ENCODE peak calls at places on chromosomes 4 and X, in ten cellular contexts. One of them, this sample, is unnamed.
A peak's percentile ranks its signal among the peaks of the same experiment; 100 is the strongest.

GRCh38 chr4:19130836-19131235 is 1109.3 kb upstream of the LCORL start:
- DNase-seq in stomach: no peak
- DNase-seq in GM12865: no peak
- DNase-seq in Caco-2: no peak
- DNase-seq in neural progenitor cell: no peak
- DNase-seq in neural crest cell: no peak
- DNase-seq in RWPE1: no peak
- DNase-seq in uterus: no peak
- DNase-seq in endodermal cell: no peak
- DNase-seq in PC-3: peak; percentile 2
- DNase-seq in this sample: no peak

GRCh38 chrX:101415180-101416130 is 7.4 kb downstream of the HNRNPH2 start:
- DNase-seq in stomach: no peak
- DNase-seq in GM12865: peak; percentile 79
- DNase-seq in Caco-2: no peak
- DNase-seq in neural progenitor cell: peak; percentile 67
- DNase-seq in neural crest cell: peak; percentile 23
- DNase-seq in RWPE1: peak; percentile 21
- DNase-seq in uterus: peak; percentile 30
- DNase-seq in endodermal cell: peak; percentile 59
- DNase-seq in PC-3: peak; percentile 69
- DNase-seq in this sample: peak; percentile 23

GRCh38 chr4:154421618-154422017 is 70.0 kb downstream of the DCHS2 start:
- DNase-seq in stomach: no peak
- DNase-seq in GM12865: peak; percentile 38
- DNase-seq in Caco-2: no peak
- DNase-seq in neural progenitor cell: no peak
- DNase-seq in neural crest cell: no peak
- DNase-seq in RWPE1: no peak
- DNase-seq in uterus: no peak
- DNase-seq in endodermal cell: no peak
- DNase-seq in PC-3: no peak
- DNase-seq in this sample: no peak

GRCh38 chr4:26787461-26788340 is 72.9 kb upstream of the STIM2 start:
- DNase-seq in stomach: peak; percentile 60
- DNase-seq in GM12865: peak; percentile 9
- DNase-seq in Caco-2: no peak
- DNase-seq in neural progenitor cell: peak; percentile 60
- DNase-seq in neural crest cell: no peak
- DNase-seq in RWPE1: peak; percentile 80
- DNase-seq in uterus: peak; percentile 32
- DNase-seq in endodermal cell: peak; percentile 90
- DNase-seq in PC-3: peak; percentile 96
- DNase-seq in this sample: no peak

GRCh38 chr4:95446204-95446603 is 102.6 kb downstream of the UNC5C start:
- DNase-seq in stomach: no peak
- DNase-seq in GM12865: no peak
- DNase-seq in Caco-2: no peak
- DNase-seq in neural progenitor cell: no peak
- DNase-seq in neural crest cell: no peak
- DNase-seq in RWPE1: no peak
- DNase-seq in uterus: no peak
- DNase-seq in endodermal cell: no peak
- DNase-seq in PC-3: no peak
- DNase-seq in this sample: no peak

GRCh38 chr4:156336516-156336915 is 382.9 kb upstream of the CTSO start:
- DNase-seq in stomach: no peak
- DNase-seq in GM12865: no peak
- DNase-seq in Caco-2: no peak
- DNase-seq in neural progenitor cell: no peak
- DNase-seq in neural crest cell: no peak
- DNase-seq in RWPE1: no peak
- DNase-seq in uterus: no peak
- DNase-seq in endodermal cell: no peak
- DNase-seq in PC-3: no peak
- DNase-seq in this sample: no peak

GRCh38 chr4:3420956-3421355 is 20.8 kb upstream of the HGFAC start:
- DNase-seq in stomach: no peak
- DNase-seq in GM12865: no peak
- DNase-seq in Caco-2: no peak
- DNase-seq in neural progenitor cell: no peak
- DNase-seq in neural crest cell: no peak
- DNase-seq in RWPE1: no peak
- DNase-seq in uterus: no peak
- DNase-seq in endodermal cell: no peak
- DNase-seq in PC-3: no peak
- DNase-seq in this sample: no peak

GRCh38 chrX:118000518-118000917 is 116.1 kb downstream of the KLHL13 start:
- DNase-seq in stomach: no peak
- DNase-seq in GM12865: no peak
- DNase-seq in Caco-2: no peak
- DNase-seq in neural progenitor cell: no peak
- DNase-seq in neural crest cell: no peak
- DNase-seq in RWPE1: no peak
- DNase-seq in uterus: no peak
- DNase-seq in endodermal cell: no peak
- DNase-seq in PC-3: no peak
- DNase-seq in this sample: no peak

GRCh38 chrX:30948626-30949025 is 59.6 kb upstream of the TAB3 start:
- DNase-seq in stomach: no peak
- DNase-seq in GM12865: peak; percentile 1
- DNase-seq in Caco-2: no peak
- DNase-seq in neural progenitor cell: no peak
- DNase-seq in neural crest cell: no peak
- DNase-seq in RWPE1: no peak
- DNase-seq in uterus: no peak
- DNase-seq in endodermal cell: no peak
- DNase-seq in PC-3: no peak
- DNase-seq in this sample: no peak

GRCh38 chrX:71930298-71930697 is 19.7 kb downstream of the NHSL2 start:
- DNase-seq in stomach: no peak
- DNase-seq in GM12865: no peak
- DNase-seq in Caco-2: no peak
- DNase-seq in neural progenitor cell: no peak
- DNase-seq in neural crest cell: no peak
- DNase-seq in RWPE1: no peak
- DNase-seq in uterus: no peak
- DNase-seq in endodermal cell: no peak
- DNase-seq in PC-3: no peak
- DNase-seq in this sample: no peak

GRCh38 chr4:42627887-42628646 is 28.8 kb downstream of the ATP8A1 start:
- DNase-seq in stomach: peak; percentile 81
- DNase-seq in GM12865: peak; percentile 96
- DNase-seq in Caco-2: no peak
- DNase-seq in neural progenitor cell: no peak
- DNase-seq in neural crest cell: no peak
- DNase-seq in RWPE1: no peak
- DNase-seq in uterus: peak; percentile 55
- DNase-seq in endodermal cell: no peak
- DNase-seq in PC-3: no peak
- DNase-seq in this sample: no peak

GRCh38 chr4:176193898-176194297 is 1.5 kb downstream of the SPATA4 start:
- DNase-seq in stomach: no peak
- DNase-seq in GM12865: peak; percentile 9
- DNase-seq in Caco-2: no peak
- DNase-seq in neural progenitor cell: no peak
- DNase-seq in neural crest cell: no peak
- DNase-seq in RWPE1: peak; percentile 65
- DNase-seq in uterus: no peak
- DNase-seq in endodermal cell: no peak
- DNase-seq in PC-3: peak; percentile 84
- DNase-seq in this sample: no peak

GRCh38 chr4:124708517-124709300 is 3.8 kb downstream of the ANKRD50 start:
- DNase-seq in stomach: no peak
- DNase-seq in GM12865: no peak
- DNase-seq in Caco-2: no peak
- DNase-seq in neural progenitor cell: no peak
- DNase-seq in neural crest cell: no peak
- DNase-seq in RWPE1: no peak
- DNase-seq in uterus: no peak
- DNase-seq in endodermal cell: no peak
- DNase-seq in PC-3: no peak
- DNase-seq in this sample: no peak

GRCh38 chrX:6223516-6223915 is 5.2 kb downstream of the NLGN4X start:
- DNase-seq in stomach: no peak
- DNase-seq in GM12865: no peak
- DNase-seq in Caco-2: no peak
- DNase-seq in neural progenitor cell: no peak
- DNase-seq in neural crest cell: no peak
- DNase-seq in RWPE1: no peak
- DNase-seq in uterus: no peak
- DNase-seq in endodermal cell: no peak
- DNase-seq in PC-3: no peak
- DNase-seq in this sample: no peak

GRCh38 chr4:137470806-137471205 is 61.5 kb downstream of the PCDH18 start:
- DNase-seq in stomach: no peak
- DNase-seq in GM12865: no peak
- DNase-seq in Caco-2: no peak
- DNase-seq in neural progenitor cell: no peak
- DNase-seq in neural crest cell: no peak
- DNase-seq in RWPE1: no peak
- DNase-seq in uterus: no peak
- DNase-seq in endodermal cell: no peak
- DNase-seq in PC-3: peak; percentile 29
- DNase-seq in this sample: no peak

DNA sequence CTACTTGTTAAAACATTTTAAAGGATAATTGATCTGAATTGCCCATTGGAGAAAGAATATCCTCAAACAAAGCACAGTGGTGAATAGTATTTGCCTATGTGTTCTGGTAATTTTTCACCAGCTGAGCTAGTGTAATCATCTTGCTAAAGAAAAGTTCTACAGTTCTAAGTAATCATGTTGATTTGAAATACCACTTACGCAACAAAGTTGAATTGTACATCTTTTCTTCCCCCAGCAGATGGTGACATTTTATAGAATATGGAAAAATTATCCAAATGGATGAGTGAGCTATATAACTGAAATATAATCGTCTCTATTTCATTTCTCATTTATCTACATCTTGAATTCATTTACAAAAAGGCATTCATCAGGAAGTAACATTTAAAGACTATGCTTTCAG is 9.7 kb upstream of the ZNF674 start:
- DNase-seq in stomach: no peak
- DNase-seq in GM12865: peak; percentile 5
- DNase-seq in Caco-2: no peak
- DNase-seq in neural progenitor cell: no peak
- DNase-seq in neural crest cell: no peak
- DNase-seq in RWPE1: no peak
- DNase-seq in uterus: no peak
- DNase-seq in endodermal cell: no peak
- DNase-seq in PC-3: peak; percentile 63
- DNase-seq in this sample: no peak
- TF ChIP-seq CTCF in stomach: no peak
- TF ChIP-seq CTCF in GM12865: no peak
- TF ChIP-seq CTCF in Caco-2: no peak
- TF ChIP-seq CTCF in neural progenitor cell: no peak
- TF ChIP-seq CTCF in neural crest cell: peak; percentile 42
- TF ChIP-seq CTCF in RWPE1: peak; percentile 22
- TF ChIP-seq CTCF in uterus: peak; percentile 30
- TF ChIP-seq CTCF in endodermal cell: peak; percentile 21
- TF ChIP-seq CTCF in PC-3: peak; percentile 66
- TF ChIP-seq CTCF in this sample: no peak

GRCh38 chrX:111168314-111168713 is 72.3 kb downstream of the PAK3 start:
- DNase-seq in stomach: no peak
- DNase-seq in GM12865: peak; percentile 31
- DNase-seq in Caco-2: no peak
- DNase-seq in neural progenitor cell: peak; percentile 73
- DNase-seq in neural crest cell: peak; percentile 2
- DNase-seq in RWPE1: no peak
- DNase-seq in uterus: no peak
- DNase-seq in endodermal cell: peak; percentile 72
- DNase-seq in PC-3: peak; percentile 10
- DNase-seq in this sample: peak; percentile 9
- TF ChIP-seq CTCF in stomach: no peak
- TF ChIP-seq CTCF in GM12865: no peak
- TF ChIP-seq CTCF in Caco-2: no peak
- TF ChIP-seq CTCF in neural progenitor cell: peak; percentile 85
- TF ChIP-seq CTCF in neural crest cell: peak; percentile 61
- TF ChIP-seq CTCF in RWPE1: no peak
- TF ChIP-seq CTCF in uterus: no peak
- TF ChIP-seq CTCF in endodermal cell: peak; percentile 87
- TF ChIP-seq CTCF in PC-3: peak; percentile 48
- TF ChIP-seq CTCF in this sample: peak; percentile 41

DNA sequence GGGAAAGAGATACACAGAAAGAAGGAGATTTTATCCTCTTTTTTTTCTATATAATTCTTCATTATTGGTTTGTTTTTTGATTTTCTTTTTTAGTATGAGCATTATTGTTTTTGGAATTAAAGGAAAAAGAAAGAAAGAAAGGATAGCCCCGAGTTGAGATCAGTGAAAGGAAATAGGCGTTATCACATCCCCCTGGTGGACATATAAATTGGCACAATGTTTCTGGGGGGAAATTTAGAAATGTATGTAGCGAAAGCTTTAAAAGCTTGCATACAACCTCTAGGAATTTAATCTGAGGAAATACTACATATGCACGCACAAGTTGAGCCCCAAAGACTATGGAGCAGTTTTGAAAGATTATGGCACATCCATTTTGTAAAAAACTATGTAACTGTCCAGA is 226.3 kb upstream of the LDB2 start:
- DNase-seq in stomach: no peak
- DNase-seq in GM12865: no peak
- DNase-seq in Caco-2: no peak
- DNase-seq in neural progenitor cell: no peak
- DNase-seq in neural crest cell: no peak
- DNase-seq in RWPE1: no peak
- DNase-seq in uterus: no peak
- DNase-seq in endodermal cell: no peak
- DNase-seq in PC-3: peak; percentile 1
- DNase-seq in this sample: no peak
- TF ChIP-seq CTCF in stomach: no peak
- TF ChIP-seq CTCF in GM12865: peak; percentile 23
- TF ChIP-seq CTCF in Caco-2: no peak
- TF ChIP-seq CTCF in neural progenitor cell: peak; percentile 48
- TF ChIP-seq CTCF in neural crest cell: peak; percentile 49
- TF ChIP-seq CTCF in RWPE1: no peak
- TF ChIP-seq CTCF in uterus: no peak
- TF ChIP-seq CTCF in endodermal cell: peak; percentile 71
- TF ChIP-seq CTCF in PC-3: peak; percentile 41
- TF ChIP-seq CTCF in this sample: peak; percentile 16

GRCh38 chrX:48107717-48108116 is 22.7 kb upstream of the SPACA5B start:
- DNase-seq in stomach: no peak
- DNase-seq in GM12865: no peak
- DNase-seq in Caco-2: no peak
- DNase-seq in neural progenitor cell: no peak
- DNase-seq in neural crest cell: no peak
- DNase-seq in RWPE1: no peak
- DNase-seq in uterus: no peak
- DNase-seq in endodermal cell: no peak
- DNase-seq in PC-3: no peak
- DNase-seq in this sample: no peak
- TF ChIP-seq CTCF in stomach: no peak
- TF ChIP-seq CTCF in GM12865: no peak
- TF ChIP-seq CTCF in Caco-2: no peak
- TF ChIP-seq CTCF in neural progenitor cell: no peak
- TF ChIP-seq CTCF in neural crest cell: no peak
- TF ChIP-seq CTCF in RWPE1: no peak
- TF ChIP-seq CTCF in uterus: no peak
- TF ChIP-seq CTCF in endodermal cell: no peak
- TF ChIP-seq CTCF in PC-3: no peak
- TF ChIP-seq CTCF in this sample: no peak

GRCh38 chrX:65941775-65942174 is 98.1 kb downstream of the VSIG4 start:
- DNase-seq in stomach: no peak
- DNase-seq in GM12865: no peak
- DNase-seq in Caco-2: no peak
- DNase-seq in neural progenitor cell: no peak
- DNase-seq in neural crest cell: no peak
- DNase-seq in RWPE1: no peak
- DNase-seq in uterus: no peak
- DNase-seq in endodermal cell: no peak
- DNase-seq in PC-3: no peak
- DNase-seq in this sample: no peak
- TF ChIP-seq CTCF in stomach: no peak
- TF ChIP-seq CTCF in GM12865: no peak
- TF ChIP-seq CTCF in Caco-2: no peak
- TF ChIP-seq CTCF in neural progenitor cell: no peak
- TF ChIP-seq CTCF in neural crest cell: no peak
- TF ChIP-seq CTCF in RWPE1: no peak
- TF ChIP-seq CTCF in uterus: no peak
- TF ChIP-seq CTCF in endodermal cell: no peak
- TF ChIP-seq CTCF in PC-3: no peak
- TF ChIP-seq CTCF in this sample: no peak